ENCODE peak calls at places on chromosomes 7 and 10, in eight cellular contexts. C is heart left ventricle, E is brain microvascular endothelial cell, T is HCT116, F is AG09309, Q is cardiac fibroblast, Y is epithelial cell of esophagus, I is IMR-90. P is an unnamed sample.

GRCh38 chr7:90222811-90223725 is 11.5 kb downstream of the STEAP2 start:
- DNase-seq in C (peak; percentile 33), E (no peak), T (no peak), F (peak; percentile 67), Q (peak; percentile 66), Y (peak; percentile 54), I (peak; percentile 68), P (peak; percentile 49)

GRCh38 chr10:70799124-70799523 is 13.9 kb upstream of the TBATA start:
- DNase-seq in C (no peak), E (no peak), T (no peak), F (no peak), Q (peak; percentile 31), Y (peak; percentile 10), I (no peak), P (no peak)

GRCh38 chr7:101553018-101553770 is 75.9 kb downstream of the MYL10 start:
- DNase-seq in C (peak; percentile 17), E (no peak), T (no peak), F (no peak), Q (no peak), Y (no peak), I (no peak), P (no peak)

GRCh38 chr7:128914566-128915151 is 4.2 kb upstream of the KCP start:
- DNase-seq in C (no peak), E (no peak), T (no peak), F (no peak), Q (no peak), Y (no peak), I (no peak), P (no peak)

GRCh38 chr7:43553999-43554398 is 28.9 kb upstream of the STK17A start:
- DNase-seq in C (peak; percentile 63), E (peak; percentile 69), T (no peak), F (no peak), Q (peak; percentile 73), Y (peak; percentile 76), I (no peak), P (no peak)

GRCh38 chr7:5094641-5095040 is 49.0 kb downstream of the RBAK start:
- DNase-seq in C (no peak), E (no peak), T (peak; percentile 2), F (no peak), Q (peak; percentile 6), Y (no peak), I (no peak), P (no peak)

GRCh38 chr7:101814081-101814995 is 3.1 kb upstream of the CUX1 start:
- DNase-seq in C (peak; percentile 62), E (no peak), T (no peak), F (no peak), Q (peak; percentile 57), Y (peak; percentile 57), I (peak; percentile 44), P (no peak)

GRCh38 chr10:132408367-132408781 is 11.4 kb downstream of the PWWP2B start:
- DNase-seq in C (no peak), E (no peak), T (no peak), F (no peak), Q (no peak), Y (peak; percentile 43), I (no peak), P (no peak)

GRCh38 chr7:80392229-80393169 is 119.4 kb downstream of the GNAT3 start:
- DNase-seq in C (no peak), E (no peak), T (peak; percentile 7), F (no peak), Q (peak; percentile 71), Y (peak; percentile 49), I (peak; percentile 60), P (no peak)

GRCh38 chr7:55477781-55478374 is 94.4 kb downstream of the VOPP1 start:
- DNase-seq in C (no peak), E (peak; percentile 78), T (no peak), F (peak; percentile 80), Q (peak; percentile 82), Y (no peak), I (peak; percentile 96), P (peak; percentile 70)

GRCh38 chr10:6171891-6172354 is 30.8 kb upstream of the PFKFB3 start:
- DNase-seq in C (peak; percentile 82), E (peak; percentile 95), T (no peak), F (peak; percentile 63), Q (peak; percentile 99), Y (peak; percentile 22), I (peak; percentile 96), P (peak; percentile 91)

GRCh38 chr7:137873979-137874378 is 27.2 kb upstream of the DGKI start:
- DNase-seq in C (no peak), E (no peak), T (no peak), F (no peak), Q (no peak), Y (no peak), I (no peak), P (no peak)
- H3K4me3 ChIP-seq in C (no peak overlapping the region), E (no peak overlapping the region), T (no peak overlapping the region), F (no peak overlapping the region), Q (no peak overlapping the region), Y (no peak overlapping the region), I (no peak overlapping the region), P (no peak overlapping the region)

DNA sequence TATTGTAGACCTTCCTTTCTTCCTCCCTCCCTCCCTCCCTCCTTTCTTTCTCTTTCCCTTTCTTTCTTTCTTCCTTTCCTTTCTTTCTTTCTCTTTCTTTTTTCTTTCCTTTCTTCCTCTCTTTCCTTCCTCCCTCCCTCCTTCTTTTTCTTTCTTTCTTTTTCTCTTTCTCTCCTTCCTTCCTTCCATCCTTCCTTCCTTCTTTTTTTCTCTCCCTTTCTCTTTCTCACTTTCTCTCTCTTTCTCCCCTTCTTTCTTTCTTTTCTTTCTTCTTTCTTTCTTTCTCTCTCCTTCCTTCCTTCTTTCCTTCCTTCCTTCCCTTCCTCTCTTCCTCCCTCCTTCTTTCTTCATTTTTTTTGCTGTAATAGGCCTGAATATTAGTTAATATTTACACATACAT is 638.0 kb downstream of the SORCS3 start:
- DNase-seq in C (no peak), E (no peak), T (no peak), F (no peak), Q (no peak), Y (no peak), I (no peak), P (no peak)
- H3K4me3 ChIP-seq in C (no peak overlapping the region), E (no peak overlapping the region), T (no peak overlapping the region), F (no peak overlapping the region), Q (no peak overlapping the region), Y (no peak overlapping the region), I (no peak overlapping the region), P (no peak overlapping the region)

GRCh38 chr7:100431286-100431735 is 1.7 kb downstream of the MEPCE start:
- DNase-seq in C (no peak), E (no peak), T (no peak), F (no peak), Q (no peak), Y (no peak), I (no peak), P (no peak)
- H3K4me3 ChIP-seq in C (no peak overlapping the region), E (no peak overlapping the region), T (no peak overlapping the region), F (peak overlapping the region; percentile 80), Q (peak overlapping the region; percentile 87), Y (peak overlapping the region; percentile 86), I (no peak overlapping the region), P (peak overlapping the region; percentile 80)

GRCh38 chr10:130138479-130138866 is 2.3 kb downstream of the GLRX3 start:
- DNase-seq in C (no peak), E (peak; percentile 61), T (peak; percentile 44), F (no peak), Q (peak; percentile 74), Y (peak; percentile 99), I (peak; percentile 69), P (no peak)
- H3K4me3 ChIP-seq in C (no peak overlapping the region), E (no peak overlapping the region), T (peak overlapping the region; percentile 61), F (no peak overlapping the region), Q (no peak overlapping the region), Y (peak overlapping the region; percentile 80), I (no peak overlapping the region), P (no peak overlapping the region)

GRCh38 chr7:159061209-159061608 is 83.5 kb downstream of the VIPR2 start:
- DNase-seq in C (no peak), E (no peak), T (no peak), F (no peak), Q (no peak), Y (no peak), I (no peak), P (no peak)
- H3K4me3 ChIP-seq in C (no peak overlapping the region), E (no peak overlapping the region), T (no peak overlapping the region), F (no peak overlapping the region), Q (no peak overlapping the region), Y (no peak overlapping the region), I (no peak overlapping the region), P (no peak overlapping the region)

GRCh38 chr7:83119002-83119358 is 43.7 kb downstream of the PCLO start:
- DNase-seq in C (no peak), E (no peak), T (no peak), F (no peak), Q (no peak), Y (peak; percentile 4), I (no peak), P (no peak)
- H3K4me3 ChIP-seq in C (no peak overlapping the region), E (no peak overlapping the region), T (no peak overlapping the region), F (no peak overlapping the region), Q (no peak overlapping the region), Y (no peak overlapping the region), I (no peak overlapping the region), P (no peak overlapping the region)

GRCh38 chr10:49310901-49311561 is 12.1 kb downstream of the C10orf71 start:
- DNase-seq in C (no peak), E (no peak), T (no peak), F (no peak), Q (no peak), Y (no peak), I (no peak), P (no peak)

GRCh38 chr10:49311562-49312236 is 12.7 kb downstream of the C10orf71 start:
- DNase-seq in C (no peak), E (no peak), T (no peak), F (no peak), Q (no peak), Y (no peak), I (no peak), P (no peak)

GRCh38 chr10:49308881-49309280 is 9.9 kb downstream of the C10orf71 start:
- DNase-seq in C (no peak), E (no peak), T (no peak), F (no peak), Q (no peak), Y (no peak), I (no peak), P (no peak)

GRCh38 chr10:49309691-49310371 is 10.9 kb downstream of the C10orf71 start:
- DNase-seq in C (no peak), E (no peak), T (no peak), F (no peak), Q (no peak), Y (no peak), I (no peak), P (no peak)

GRCh38 chr10:49310460-49310859 is 11.5 kb downstream of the C10orf71 start:
- DNase-seq in C (no peak), E (no peak), T (no peak), F (no peak), Q (peak; percentile 6), Y (no peak), I (no peak), P (no peak)
- H3K4me3 ChIP-seq in C (no peak overlapping the region), E (no peak overlapping the region), T (no peak overlapping the region), F (no peak overlapping the region), Q (no peak overlapping the region), Y (no peak overlapping the region), I (no peak overlapping the region), P (no peak overlapping the region)

GRCh38 chr7:140704205-140704604 is 7.7 kb downstream of the NDUFB2 start:
- DNase-seq in C (no peak), E (no peak), T (no peak), F (no peak), Q (no peak), Y (no peak), I (no peak), P (no peak)
- H3K4me3 ChIP-seq in C (no peak overlapping the region), E (no peak overlapping the region), T (no peak overlapping the region), F (no peak overlapping the region), Q (no peak overlapping the region), Y (no peak overlapping the region), I (no peak overlapping the region), P (no peak overlapping the region)